ENCODE peak calls at places on chromosomes 7 and 10, in eight cellular contexts. N is prostate gland, I is uterus, O is endothelial cell of umbilical vein, M is sigmoid colon, V is upper lobe of left lung, G is breast epithelium, X is IMR-90. A is an unnamed sample.

GRCh38 chr10:33832124-33832787 is 497.8 kb upstream of the NRP1 start:
- DNase-seq in V (no peak), M (no peak), O (no peak), N (no peak), X (no peak), I (no peak), G (no peak), A (no peak)

GRCh38 chr7:71735961-71736556 is 604.1 kb downstream of the GALNT17 start:
- DNase-seq in G (peak), N (peak), V (no peak), M (no peak), O (peak), I (peak), X (peak), A (peak)

GRCh38 chr7:27395626-27396025 is 153.0 kb downstream of the EVX1 start:
- DNase-seq in M (no peak), N (no peak), V (no peak), X (no peak), I (no peak), G (no peak), O (no peak), A (no peak)

GRCh38 chr10:78950656-78951587 is 117.8 kb upstream of the ZMIZ1 start:
- DNase-seq in I (no peak), O (no peak), G (no peak), X (no peak), M (no peak), V (no peak), N (peak), A (no peak)

GRCh38 chr10:73625884-73626753 is 15.2 kb downstream of the MYOZ1 start:
- DNase-seq in V (no peak), N (peak), X (peak), G (peak), I (peak), M (peak), O (peak), A (peak)

GRCh38 chr10:107103174-107104025 is 61.1 kb downstream of the SORCS1 start:
- DNase-seq in N (no peak), V (no peak), M (peak), G (no peak), I (no peak), O (no peak), X (no peak), A (no peak)

GRCh38 chr10:79375321-79376077 is 28.2 kb downstream of the PPIF start:
- DNase-seq in M (peak), V (no peak), O (no peak), I (no peak), X (peak), G (no peak), N (no peak), A (no peak)

GRCh38 chr10:82759050-82759449 is 884.1 kb downstream of the NRG3 start:
- DNase-seq in V (no peak), O (no peak), I (no peak), M (no peak), X (no peak), N (no peak), G (no peak), A (no peak)

GRCh38 chr10:14671383-14671782 is 103.3 kb downstream of the FAM107B start:
- DNase-seq in I (peak), M (no peak), O (no peak), X (no peak), N (no peak), G (no peak), V (no peak), A (no peak)

GRCh38 chr7:27560706-27561235 is 101.9 kb downstream of the HIBADH start:
- DNase-seq in G (no peak), N (no peak), V (no peak), M (no peak), O (no peak), I (no peak), X (peak), A (no peak)

GRCh38 chr10:12919574-12919973 is 81.9 kb downstream of the CCDC3 start:
- DNase-seq in M (no peak), G (no peak), O (no peak), X (no peak), N (no peak), V (no peak), I (no peak), A (no peak)

GRCh38 chr10:43102063-43102828 is 25.4 kb downstream of the RET start:
- DNase-seq in X (no peak), M (no peak), N (no peak), G (no peak), I (no peak), O (no peak), V (peak), A (no peak)

GRCh38 chr7:102169651-102170416 is 116.8 kb upstream of the SH2B2 start:
- DNase-seq in G (no peak), V (no peak), I (no peak), M (no peak), O (peak), N (no peak), X (peak), A (no peak)

GRCh38 chr7:84484502-84485079 is 290.0 kb upstream of the SEMA3A start:
- DNase-seq in N (no peak), I (no peak), O (no peak), X (peak), M (no peak), V (no peak), G (no peak), A (no peak)

GRCh38 chr7:43653466-43653865 is 70.6 kb downstream of the STK17A start:
- DNase-seq in O (no peak), M (no peak), I (no peak), X (no peak), V (no peak), N (no peak), G (no peak), A (no peak)

GRCh38 chr7:7178906-7179305 is 3.4 kb upstream of the C1GALT1 start:
- DNase-seq in X (no peak), I (no peak), N (no peak), O (no peak), G (no peak), V (no peak), M (no peak), A (no peak)

GRCh38 chr7:43763183-43763582 is 4.7 kb downstream of the BLVRA start:
- DNase-seq in I (no peak), N (no peak), O (no peak), V (no peak), G (no peak), X (no peak), M (no peak), A (no peak)

GRCh38 chr10:17227367-17228080 is 517 bp upstream of the VIM start:
- DNase-seq in V (no peak), G (no peak), N (no peak), M (no peak), X (peak), O (peak), I (no peak), A (no peak)

GRCh38 chr10:121952226-121952625 is 22.8 kb downstream of the NSMCE4A start:
- DNase-seq in V (no peak), M (no peak), I (no peak), X (peak), N (no peak), G (no peak), O (no peak), A (no peak)

GRCh38 chr10:69405221-69405620 is 11.5 kb downstream of the TACR2 start:
- DNase-seq in N (no peak), M (no peak), O (no peak), I (no peak), V (no peak), G (no peak), X (peak), A (no peak)

GRCh38 chr7:87878208-87878735 is 2.0 kb downstream of the DBF4 start:
- DNase-seq in O (peak), V (no peak), G (no peak), N (no peak), X (peak), I (no peak), M (no peak), A (no peak)

GRCh38 chr7:87875151-87876039 is 765 bp downstream of the SLC25A40 start:
- DNase-seq in O (peak), G (no peak), I (no peak), X (peak), M (peak), V (no peak), N (peak), A (no peak)

GRCh38 chr7:87876759-87877234 is 504 bp downstream of the DBF4 start:
- DNase-seq in I (peak), M (peak), X (peak), G (peak), O (peak), N (peak), V (peak), A (peak)

GRCh38 chr7:87877641-87878040 is 1.3 kb downstream of the DBF4 start:
- DNase-seq in I (no peak), V (no peak), X (no peak), N (no peak), O (peak), M (no peak), G (no peak), A (no peak)

GRCh38 chr7:87876040-87876758 is at the start of the genes DBF4 and SLC25A40:
- DNase-seq in X (peak), I (peak), N (peak), M (peak), V (peak), O (peak), G (peak), A (peak)
- TF ChIP-seq POLR2A in X (peak), I (peak), N (peak), M (peak), V (peak), O (peak), G (no peak), A (peak)

GRCh38 chr7:46137725-46138124 is 216.7 kb upstream of the IGFBP3 start:
- DNase-seq in N (no peak), V (no peak), G (no peak), M (no peak), X (no peak), O (no peak), I (no peak), A (no peak)
- H3K4me3 ChIP-seq in N (no peak), V (no peak), G (no peak), M (no peak), X (no peak), O (no peak), I (no peak), A (no peak)

DNA sequence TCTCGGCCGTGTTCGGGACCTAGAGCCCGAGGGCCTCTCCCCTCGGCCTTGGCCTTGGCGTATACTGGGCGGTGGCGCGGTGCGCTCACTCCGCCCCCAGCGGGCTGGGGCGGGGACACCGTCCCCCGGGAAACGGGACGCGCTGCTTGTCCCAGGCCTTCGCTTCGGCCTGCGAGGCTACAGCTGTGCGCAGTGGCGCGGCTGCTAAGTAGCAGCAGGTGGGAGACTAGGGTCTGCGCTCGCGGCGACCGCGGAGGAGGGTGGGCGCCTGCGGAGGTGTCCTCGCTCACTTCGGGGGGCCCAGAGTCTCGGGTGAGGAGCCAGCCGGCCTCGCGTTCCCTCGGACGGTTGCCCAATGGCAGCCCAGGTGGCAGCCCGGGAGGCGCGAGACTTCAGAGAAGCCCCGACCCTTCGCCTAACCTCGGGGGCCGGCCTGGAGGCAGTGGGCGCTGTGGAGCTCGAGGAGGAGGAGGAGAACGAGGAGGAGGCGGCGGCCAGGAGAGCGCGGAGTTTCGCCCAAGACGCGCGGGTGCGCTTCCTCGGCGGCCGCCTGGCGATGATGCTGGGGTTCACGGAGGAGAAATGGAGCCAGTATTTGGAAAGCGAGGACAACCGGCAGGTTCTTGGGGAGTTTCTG is at the start of gene DNAH11:
- DNase-seq in N (peak), O (peak), G (no peak), M (peak), V (peak), X (no peak), I (peak), A (no peak)
- TF ChIP-seq POLR2A in N (peak), O (no peak), G (no peak), M (no peak), V (peak), X (no peak), I (no peak), A (no peak)

GRCh38 chr7:32299133-32299702 is 191.0 kb downstream of the LSM5 start:
- DNase-seq in N (no peak), X (no peak), I (peak), O (no peak), V (no peak), G (no peak), M (no peak), A (peak)
- H3K4me3 ChIP-seq in N (peak), X (no peak), I (peak), O (peak), V (no peak), G (peak), M (peak), A (peak)

DNA sequence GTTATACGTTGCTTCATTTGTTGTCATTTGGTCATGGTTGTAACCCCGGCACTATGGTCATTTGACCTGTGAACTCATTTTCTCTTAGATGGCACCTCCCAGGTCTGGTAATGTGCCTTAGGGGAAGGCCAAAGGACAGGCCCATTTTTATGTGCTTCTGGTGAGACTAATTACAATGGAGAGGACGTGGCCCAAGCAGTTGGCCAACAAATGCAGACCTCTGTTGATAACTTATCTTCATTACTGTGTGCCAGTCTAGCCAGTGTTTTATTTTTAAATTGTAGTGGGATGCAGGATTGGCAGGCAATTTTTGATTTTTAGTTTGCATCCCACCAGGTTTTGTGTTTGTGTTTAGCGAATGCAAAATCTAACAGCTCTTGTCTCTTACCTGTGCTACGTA is 321.5 kb upstream of the AKR1E2 start:
- DNase-seq in V (no peak), I (no peak), O (no peak), M (no peak), G (no peak), N (no peak), X (no peak), A (no peak)
- TF ChIP-seq POLR2A in V (no peak), I (no peak), O (no peak), M (no peak), G (no peak), N (no peak), X (no peak), A (no peak)

DNA sequence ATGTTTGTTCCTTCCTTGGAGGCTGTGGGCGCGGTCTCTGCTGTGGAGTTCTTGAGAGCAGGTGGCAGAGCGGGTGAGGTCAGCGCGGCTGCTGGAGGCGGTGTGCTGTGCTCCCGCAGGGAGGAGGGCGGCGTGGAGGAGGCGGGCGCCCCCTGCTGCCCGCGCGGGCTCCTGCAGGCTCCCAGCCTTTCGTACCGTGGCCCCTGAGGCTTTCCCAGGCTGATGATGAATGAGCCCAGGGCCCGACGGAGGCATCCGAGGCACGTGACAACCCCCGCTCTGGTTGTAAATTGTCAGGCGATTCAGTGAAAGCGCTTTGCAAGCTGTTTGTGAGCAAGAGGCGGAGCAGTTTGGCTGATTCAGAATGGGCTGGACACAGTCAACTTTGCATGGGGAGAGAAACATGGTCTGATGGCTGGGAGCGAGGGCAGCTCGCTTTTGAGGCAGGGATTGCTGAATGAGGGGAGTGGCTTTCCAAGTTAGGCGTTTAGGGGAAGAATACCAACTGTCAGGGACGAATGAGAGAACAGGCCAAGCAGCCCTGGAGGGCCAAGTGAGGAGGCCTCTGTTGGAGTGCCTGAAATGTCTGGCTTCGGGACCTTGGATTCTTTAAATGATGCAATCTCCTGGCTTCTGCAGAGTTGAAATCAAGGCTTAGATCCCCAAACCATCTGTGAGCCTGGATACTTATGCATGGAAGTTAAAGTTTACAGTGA is 46.6 kb downstream of the CDHR3 start:
- DNase-seq in N (peak), V (peak), I (peak), O (peak), M (peak), X (peak), G (peak), A (peak)
- H3K4me3 ChIP-seq in N (no peak), V (no peak), I (no peak), O (no peak), M (peak), X (no peak), G (peak), A (no peak)

GRCh38 chr10:87918254-87918859 is 54.9 kb downstream of the PTEN start:
- DNase-seq in I (no peak), V (no peak), M (no peak), G (no peak), O (peak), N (no peak), X (no peak), A (no peak)

GRCh38 chr10:87915989-87916388 is 52.6 kb downstream of the PTEN start:
- DNase-seq in X (peak), O (peak), I (no peak), M (no peak), V (no peak), N (no peak), G (no peak), A (no peak)

GRCh38 chr10:87913170-87913921 is 49.9 kb downstream of the PTEN start:
- DNase-seq in I (no peak), N (no peak), V (no peak), O (no peak), M (no peak), G (no peak), X (no peak), A (no peak)

GRCh38 chr10:87916515-87916914 is 53.1 kb downstream of the PTEN start:
- DNase-seq in O (peak), V (no peak), N (no peak), G (no peak), X (no peak), I (no peak), M (no peak), A (no peak)

DNA sequence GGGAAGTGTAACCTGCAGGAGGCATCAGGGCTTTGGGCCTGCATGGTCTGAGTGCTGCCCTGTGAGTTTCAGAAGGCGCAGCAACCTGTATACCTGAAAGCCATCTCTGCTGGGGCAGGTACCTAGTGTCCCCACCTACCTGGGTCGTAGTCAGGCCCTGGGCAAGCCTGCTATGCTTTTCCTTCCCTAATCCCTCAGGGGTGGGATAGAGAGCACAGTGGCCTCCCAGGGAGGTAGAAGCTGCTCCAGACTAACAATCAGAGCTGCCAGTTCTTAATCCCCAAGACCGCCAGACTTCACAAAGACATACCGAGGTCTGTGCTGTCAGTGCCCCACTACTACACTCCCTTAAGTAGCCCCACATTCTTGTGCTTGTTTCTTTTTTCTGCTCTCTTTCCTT is 52.0 kb downstream of the PTEN start:
- DNase-seq in O (no peak), X (no peak), V (no peak), I (no peak), N (no peak), M (no peak), G (no peak), A (no peak)
- TF ChIP-seq POLR2A in O (no peak), X (no peak), V (no peak), I (no peak), N (no peak), M (no peak), G (no peak), A (no peak)